ENCODE peak calls at places on chromosomes 4 and X, in six cellular contexts. T is lower lobe of right lung; L is cardiac muscle cell; V is ascending aorta; A is Panc1; M is effector memory CD4-positive, alpha-beta T cell. R is an unnamed sample. For H3K27me3, the result is how much of the 10 kb centered on the place peaks cover.

GRCh38 chr4:173217727-173218126 is 49.1 kb downstream of the GALNT7 start:
- DNase-seq in M (no peak), V (no peak), T (no peak), A (no peak), L (peak), R (no peak)

GRCh38 chrX:131802836-131803626 is 220.1 kb upstream of the STK26 start:
- DNase-seq in A (no peak), L (no peak), M (peak), T (no peak), V (peak), R (no peak)

GRCh38 chrX:47814853-47815252 is 21.8 kb upstream of the ZNF81 start:
- DNase-seq in V (no peak), L (peak), T (no peak), A (no peak), M (no peak), R (no peak)

GRCh38 chrX:129495941-129496340 is 27.3 kb downstream of the SMARCA1 start:
- DNase-seq in M (no peak), L (no peak), A (no peak), V (no peak), T (no peak), R (no peak)

GRCh38 chr4:13705521-13706035 is 78.1 kb upstream of the BOD1L1 start:
- DNase-seq in L (no peak), T (peak), V (no peak), A (peak), M (no peak), R (no peak)

GRCh38 chr4:140308366-140309123 is 64.9 kb upstream of the SCOC start:
- DNase-seq in V (peak), L (peak), A (no peak), T (no peak), M (no peak), R (no peak)

GRCh38 chrX:129961180-129962083 is 21.0 kb upstream of the BCORL1 start:
- DNase-seq in A (no peak), T (peak), V (peak), L (no peak), M (peak), R (no peak)

GRCh38 chrX:72396117-72396516 is 90.4 kb upstream of the CITED1 start:
- DNase-seq in V (no peak), A (no peak), M (no peak), L (peak), T (no peak), R (no peak)

GRCh38 chr4:32003548-32003947 is 1283.4 kb downstream of the PCDH7 start:
- DNase-seq in T (no peak), L (no peak), M (no peak), V (no peak), A (no peak), R (no peak)

GRCh38 chr4:138802499-138802898 is 213.1 kb upstream of the NOCT start:
- DNase-seq in T (no peak), A (no peak), V (no peak), M (no peak), L (no peak), R (no peak)

GRCh38 chr4:152161676-152162330 is 374.1 kb downstream of the FBXW7 start:
- DNase-seq in T (no peak), V (no peak), A (no peak), L (no peak), M (no peak), R (no peak)

GRCh38 chr4:79141530-79141929 is 184.3 kb downstream of the NAA11 start:
- DNase-seq in M (no peak), T (no peak), A (no peak), V (no peak), L (peak), R (no peak)

GRCh38 chr4:159504634-159505033 is 401.8 kb downstream of the RAPGEF2 start:
- DNase-seq in M (no peak), T (no peak), L (peak), V (no peak), A (no peak), R (no peak)

GRCh38 chrX:117538441-117539418 is 577.9 kb downstream of the KLHL13 start:
- DNase-seq in L (no peak), V (no peak), M (no peak), T (no peak), A (no peak), R (no peak)

GRCh38 chr4:145066063-145066501 is 31.9 kb downstream of the ANAPC10 start:
- DNase-seq in V (no peak), L (no peak), M (no peak), T (no peak), A (no peak), R (no peak)

GRCh38 chr4:174834477-174834876 is 5.4 kb upstream of the GLRA3 start:
- DNase-seq in L (no peak), T (no peak), V (no peak), M (no peak), A (no peak), R (no peak)

GRCh38 chr4:141473952-141474351 is 162.4 kb upstream of the IL15 start:
- DNase-seq in L (no peak), M (no peak), V (no peak), A (no peak), T (no peak), R (peak)

GRCh38 chr4:74223098-74223497 is 65.2 kb downstream of the MTHFD2L start:
- DNase-seq in T (no peak), A (no peak), M (no peak), L (no peak), V (no peak), R (no peak)

GRCh38 chr4:2333356-2333841 is 71.5 kb upstream of the MXD4 start:
- DNase-seq in V (no peak), L (no peak), A (no peak), M (no peak), T (peak), R (no peak)

GRCh38 chr4:57854748-57855147 is 744.6 kb upstream of the IGFBP7 start:
- DNase-seq in T (no peak), V (no peak), L (peak), M (no peak), A (no peak), R (no peak)

GRCh38 chr4:184030764-184031163 is 125.7 kb downstream of the STOX2 start:
- DNase-seq in T (no peak), L (no peak), M (no peak), A (no peak), V (no peak), R (no peak)

GRCh38 chrX:68175569-68175968 is 257.7 kb downstream of the OPHN1 start:
- DNase-seq in V (no peak), M (no peak), T (no peak), L (peak), A (no peak), R (no peak)

GRCh38 chrX:149511081-149511480 is 6.0 kb upstream of the IDS start:
- DNase-seq in V (no peak), A (no peak), M (no peak), L (no peak), T (no peak), R (no peak)

GRCh38 chr4:113979157-113979972 is at the start of gene ARSJ:
- DNase-seq in V (peak), A (no peak), L (peak), M (no peak), T (peak), R (no peak)

GRCh38 chr4:30471861-30472260 is 248.3 kb upstream of the PCDH7 start:
- DNase-seq in M (no peak), A (no peak), L (no peak), T (no peak), V (no peak), R (no peak)

GRCh38 chr4:143300860-143301259 is 35.8 kb upstream of the GAB1 start:
- DNase-seq in M (no peak), V (no peak), L (no peak), A (no peak), T (no peak), R (no peak)

GRCh38 chr4:139014391-139015268 is 951 bp upstream of the NOCT start:
- DNase-seq in L (peak), M (no peak), T (no peak), V (peak), A (peak), R (peak)

GRCh38 chr4:10164877-10165283 is 48.3 kb upstream of the WDR1 start:
- DNase-seq in L (peak), V (no peak), T (no peak), A (no peak), M (no peak), R (no peak)

GRCh38 chrX:2474963-2475726 is 25.6 kb downstream of the DHRSX start:
- DNase-seq in M (no peak), A (no peak), L (no peak), T (peak), V (no peak), R (no peak)

DNA sequence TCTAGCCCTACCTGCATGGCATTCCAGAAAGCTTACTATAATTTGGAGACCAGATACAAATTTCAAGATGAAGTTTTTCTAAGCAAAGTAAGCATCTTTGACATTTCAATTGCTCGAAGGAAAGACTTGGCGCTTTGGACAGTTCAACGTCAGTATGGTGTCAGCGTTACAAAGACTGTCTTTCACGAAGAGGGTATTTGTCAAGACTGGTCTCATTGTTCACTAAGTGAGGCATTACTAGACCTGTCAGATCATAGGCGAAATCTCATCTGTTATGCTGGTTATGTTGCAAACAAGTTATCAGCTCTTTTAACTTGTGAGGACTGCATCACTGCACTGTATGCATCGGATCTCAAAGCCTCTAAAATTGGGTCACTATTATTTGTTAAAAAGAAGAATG is 17.6 kb downstream of the THAP9 start:
- DNase-seq in M (no peak), L (no peak), V (no peak), A (no peak), T (no peak), R (no peak)
- H3K27me3 ChIP-seq in M (under half), L (under half), V (under half), A (under half), T (under half), R (under half)

DNA sequence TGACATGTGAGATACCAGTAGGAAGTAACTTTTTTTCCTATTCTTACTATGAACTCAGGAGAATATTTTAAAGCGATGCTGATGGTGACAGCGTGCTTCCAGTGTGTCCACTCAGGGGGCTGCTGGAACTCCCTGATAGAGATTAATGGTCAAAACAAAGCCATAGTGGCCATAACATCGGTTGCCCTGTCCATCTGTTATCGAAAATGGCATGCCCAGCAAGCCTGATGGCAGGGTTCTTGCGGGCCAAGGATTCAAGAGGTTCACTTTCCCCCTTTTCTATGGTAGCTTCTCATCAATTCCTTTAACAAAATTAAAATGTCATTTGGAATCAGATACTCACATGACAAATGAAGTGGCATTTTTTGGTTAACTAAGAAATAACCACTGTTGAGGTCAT is 46.5 kb downstream of the PTCHD1 start:
- DNase-seq in M (no peak), L (no peak), T (no peak), A (no peak), V (no peak), R (no peak)
- H3K4me3 ChIP-seq in M (no peak), L (no peak), T (no peak), A (no peak), V (no peak), R (no peak)

DNA sequence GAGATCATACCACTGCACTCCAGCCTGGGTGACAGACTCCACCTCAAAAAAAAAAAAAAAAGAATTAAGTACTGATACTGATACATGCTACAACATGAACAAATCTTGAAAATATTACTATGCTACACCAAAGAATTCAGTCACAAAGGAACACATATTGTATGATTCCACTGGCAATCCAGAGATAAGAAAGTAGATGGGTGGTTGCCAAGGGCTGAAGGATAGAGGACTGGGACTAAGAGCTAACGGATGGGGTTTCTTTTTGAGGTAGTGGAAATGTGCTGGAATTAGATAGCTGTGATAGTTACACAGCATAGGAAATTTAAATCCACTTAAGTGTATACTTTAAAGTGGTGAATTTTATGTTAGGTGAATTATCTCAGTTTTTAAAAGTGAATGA is 12.5 kb downstream of the ATP11C start:
- DNase-seq in L (peak), A (no peak), V (no peak), T (no peak), M (no peak), R (no peak)
- H3K27me3 ChIP-seq in L (under half), A (under half), V (under half), T (under half), M (under half), R (under half)

GRCh38 chrX:154397888-154398667 is at the start of gene RPL10:
- DNase-seq in A (peak), T (peak), V (peak), L (peak), M (peak), R (peak)
- H3K4me3 ChIP-seq in A (peak), T (peak), V (peak), L (peak), M (peak), R (peak)

GRCh38 chr4:3744901-3745300 is 21.3 kb upstream of the ADRA2C start:
- DNase-seq in A (no peak), T (no peak), M (no peak), V (no peak), L (no peak), R (no peak)
- H3K27me3 ChIP-seq in A (under half), T (half or more), M (under half), V (under half), L (under half), R (under half)

DNA sequence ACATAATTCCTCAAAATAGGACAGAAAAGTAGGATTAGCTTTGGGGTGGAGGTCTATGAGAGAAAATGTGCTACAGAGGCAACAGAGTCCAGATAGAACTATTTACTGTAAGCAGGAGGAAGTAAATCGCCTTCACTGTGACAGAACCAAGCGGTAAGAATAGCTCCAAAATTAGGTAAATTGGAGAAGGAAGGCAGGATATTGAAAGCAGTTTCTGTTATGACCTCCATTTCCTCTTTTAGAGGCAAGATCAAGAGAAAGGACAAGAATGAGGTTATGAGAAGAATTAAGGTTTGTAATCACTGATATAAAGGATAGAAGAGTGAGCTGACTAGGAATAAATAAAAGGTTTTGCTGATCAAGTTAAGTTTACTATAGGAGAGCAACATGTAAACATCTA is 44.1 kb upstream of the NEUROG2 start:
- DNase-seq in V (no peak), T (no peak), M (no peak), A (no peak), L (no peak), R (no peak)
- H3K4me3 ChIP-seq in V (no peak), T (no peak), M (no peak), A (no peak), L (no peak), R (no peak)

DNA sequence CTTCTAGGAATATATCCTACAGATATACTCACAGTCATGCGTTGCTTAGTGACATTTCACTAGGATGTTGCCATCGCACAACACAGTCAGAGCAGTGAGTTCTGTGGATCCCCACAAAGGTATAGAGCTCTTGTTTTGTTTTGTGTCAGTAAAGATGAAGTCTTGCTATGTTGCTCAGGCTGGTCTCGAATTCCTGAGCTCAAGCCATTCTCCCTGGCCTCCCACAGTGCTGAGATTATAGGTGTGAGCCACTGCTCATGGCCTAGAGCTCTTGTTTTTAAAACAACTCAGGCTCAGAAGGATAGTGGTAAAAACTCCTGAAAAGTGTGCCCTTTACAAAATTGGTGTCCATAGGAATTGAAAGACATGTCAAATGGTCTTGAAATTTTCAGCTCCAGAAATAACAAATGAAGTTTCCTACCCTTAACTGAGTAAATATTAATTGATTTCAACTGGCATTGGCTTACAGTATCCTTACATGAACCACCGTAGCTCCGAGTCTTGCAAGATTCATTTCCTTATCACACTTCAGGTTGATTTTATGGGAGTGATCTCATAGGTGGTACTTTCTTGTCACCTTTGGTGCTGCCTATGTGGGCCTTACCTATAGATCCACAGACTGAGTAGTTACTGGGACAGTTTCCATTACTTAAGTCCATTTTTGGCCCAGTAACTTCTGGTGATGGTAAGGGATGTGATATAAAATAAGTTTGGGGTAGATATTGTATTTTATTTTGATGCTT is 3.6 kb downstream of the CWH43 start:
- DNase-seq in T (no peak), L (no peak), A (no peak), V (no peak), M (no peak), R (no peak)
- H3K27me3 ChIP-seq in T (under half), L (under half), A (under half), V (under half), M (under half), R (under half)

GRCh38 chrX:12170755-12171154 is 32.5 kb downstream of the FRMPD4 start:
- DNase-seq in V (no peak), T (no peak), M (no peak), A (no peak), L (no peak), R (no peak)
- H3K4me3 ChIP-seq in V (no peak), T (no peak), M (no peak), A (no peak), L (no peak), R (no peak)

GRCh38 chr4:6560416-6561172 is 14.4 kb upstream of the MAN2B2 start:
- DNase-seq in L (peak), M (no peak), V (no peak), T (no peak), A (no peak), R (no peak)
- H3K27me3 ChIP-seq in L (half or more), M (under half), V (under half), T (half or more), A (under half), R (under half)

GRCh38 chrX:103464774-103465117 is 54.5 kb downstream of the RAB40A start:
- DNase-seq in M (peak), V (peak), A (peak), T (peak), L (peak), R (no peak)
- H3K4me3 ChIP-seq in M (peak), V (peak), A (peak), T (peak), L (no peak), R (no peak)

R was measured in BJ.